ENCODE peak calls at places on chromosomes 11 and 22, in six cellular contexts. R, N, Q, B, O and X are unnamed samples.

GRCh38 chr11:36744375-36745168 is 146.5 kb upstream of the RAG2 start:
- DNase-seq in N (peak; percentile 13), B (peak; percentile 64), R (peak; percentile 85), Q (peak; percentile 85), O (peak; percentile 83), X (peak; percentile 38)

GRCh38 chr11:91248199-91248807 is 976.3 kb upstream of the FAT3 start:
- DNase-seq in R (no peak), O (peak; percentile 93), B (peak; percentile 72), N (no peak), Q (no peak), X (no peak)

GRCh38 chr11:107756553-107756952 is 44.7 kb upstream of the SLN start:
- DNase-seq in B (no peak), N (no peak), R (no peak), O (no peak), Q (no peak), X (no peak)

GRCh38 chr11:64744544-64745218 is 739 bp upstream of the RASGRP2 start:
- DNase-seq in N (no peak), Q (peak; percentile 84), O (no peak), R (no peak), B (no peak), X (no peak)

GRCh38 chr22:47062126-47062525 is 299.7 kb downstream of the TBC1D22A start:
- DNase-seq in Q (no peak), O (no peak), R (peak; percentile 22), B (no peak), N (no peak), X (no peak)

GRCh38 chr11:63536669-63537292 is at the start of gene PLAAT4:
- DNase-seq in Q (peak; percentile 85), B (peak; percentile 73), O (no peak), N (peak; percentile 59), R (peak; percentile 74), X (peak; percentile 57)

GRCh38 chr11:33724644-33725035 is 11.6 kb downstream of the CD59 start:
- DNase-seq in R (peak; percentile 52), B (peak; percentile 89), O (no peak), N (no peak), Q (no peak), X (no peak)

GRCh38 chr11:93536346-93536871 is 6.8 kb downstream of the SMCO4 start:
- DNase-seq in N (no peak), B (peak; percentile 19), Q (no peak), R (no peak), O (no peak), X (no peak)

GRCh38 chr11:124837491-124837856 is 27.8 kb upstream of the ROBO3 start:
- DNase-seq in R (no peak), N (peak; percentile 10), B (peak; percentile 93), Q (peak; percentile 93), O (peak; percentile 72), X (no peak)

GRCh38 chr11:73446766-73447165 is 70.6 kb downstream of the RELT start:
- DNase-seq in B (no peak), O (no peak), N (no peak), Q (no peak), R (no peak), X (no peak)

GRCh38 chr11:113504586-113504985 is 29.4 kb upstream of the DRD2 start:
- DNase-seq in Q (no peak), O (no peak), N (no peak), B (no peak), R (no peak), X (no peak)

GRCh38 chr11:76702378-76703128 is 32.0 kb upstream of the LRRC32 start:
- DNase-seq in O (no peak), N (no peak), B (no peak), R (no peak), Q (no peak), X (no peak)
- H3K4me3 ChIP-seq in O (no peak overlapping the region), N (no peak overlapping the region), B (no peak overlapping the region), R (no peak overlapping the region), Q (no peak overlapping the region), X (no peak overlapping the region)

GRCh38 chr22:23357028-23357427 is 176.7 kb downstream of the BCR start:
- DNase-seq in O (no peak), B (no peak), N (no peak), Q (no peak), R (no peak), X (no peak)
- H3K27me3 ChIP-seq in O (peaks cover 4% of the 10 kb centered on the region), B (peaks cover 3% of the 10 kb centered on the region), N (no peaks in the 10 kb centered on the region), Q (peaks cover 20% of the 10 kb centered on the region), R (no peaks in the 10 kb centered on the region), X (no peaks in the 10 kb centered on the region)

DNA sequence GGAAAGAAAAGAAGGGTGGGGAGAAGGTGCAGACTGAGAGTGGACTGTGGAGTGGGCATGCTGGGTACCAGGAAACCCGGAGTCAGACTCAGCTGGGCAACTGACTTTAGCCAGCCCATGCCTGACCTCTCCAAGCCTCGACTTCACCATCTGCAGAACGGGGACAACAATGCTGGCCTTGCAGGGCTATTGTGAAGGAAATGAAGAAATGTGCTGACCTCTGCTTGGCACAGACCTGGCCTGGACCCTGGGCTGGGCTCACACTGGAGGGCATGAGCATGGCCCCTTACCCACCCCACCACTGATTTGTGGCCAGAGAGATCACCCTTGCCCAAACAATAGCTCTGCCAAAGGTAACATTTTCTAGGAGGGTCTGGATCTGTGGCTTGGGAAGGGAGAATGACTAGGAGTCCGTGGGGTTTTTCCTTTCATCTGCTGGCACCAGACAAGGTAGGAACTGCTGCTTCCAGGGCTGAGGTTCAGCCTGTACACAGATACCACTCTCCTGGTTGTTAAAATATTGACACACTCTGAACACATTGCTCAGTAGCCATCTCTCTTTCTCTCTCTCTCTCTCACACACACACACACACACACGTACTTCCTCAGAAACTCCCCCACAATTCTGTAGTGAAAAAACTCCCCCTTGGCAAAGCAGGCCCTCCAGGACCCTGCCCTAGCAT is 909 bp downstream of the MOGAT2 start:
- DNase-seq in Q (no peak), B (no peak), N (no peak), R (no peak), O (no peak), X (no peak)
- H3K4me3 ChIP-seq in Q (no peak overlapping the region), B (no peak overlapping the region), N (no peak overlapping the region), R (peak overlapping the region; percentile 25), O (no peak overlapping the region), X (no peak overlapping the region)

DNA sequence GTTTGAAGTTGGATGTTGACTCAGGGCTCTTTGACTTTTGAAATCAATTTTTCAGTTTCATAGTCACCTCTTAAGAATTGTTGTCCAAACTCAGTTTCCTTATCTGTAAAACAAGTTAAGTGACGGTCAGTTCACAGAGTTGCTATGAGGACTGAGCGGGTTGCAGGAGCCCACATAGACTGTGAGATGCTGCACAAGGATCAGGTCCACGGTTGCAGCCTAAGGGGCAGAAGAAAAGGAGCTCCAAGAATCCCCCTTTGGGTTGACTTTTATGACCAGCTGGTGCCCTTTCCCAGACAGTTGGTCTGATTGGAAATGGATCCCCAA is 55.5 kb upstream of the TIMP3 start:
- DNase-seq in B (no peak), N (no peak), R (no peak), O (no peak), Q (no peak), X (no peak)
- H3K27me3 ChIP-seq in B (no peaks in the 10 kb centered on the region), N (no peaks in the 10 kb centered on the region), R (no peaks in the 10 kb centered on the region), O (no peaks in the 10 kb centered on the region), Q (no peaks in the 10 kb centered on the region), X (no peaks in the 10 kb centered on the region)

DNA sequence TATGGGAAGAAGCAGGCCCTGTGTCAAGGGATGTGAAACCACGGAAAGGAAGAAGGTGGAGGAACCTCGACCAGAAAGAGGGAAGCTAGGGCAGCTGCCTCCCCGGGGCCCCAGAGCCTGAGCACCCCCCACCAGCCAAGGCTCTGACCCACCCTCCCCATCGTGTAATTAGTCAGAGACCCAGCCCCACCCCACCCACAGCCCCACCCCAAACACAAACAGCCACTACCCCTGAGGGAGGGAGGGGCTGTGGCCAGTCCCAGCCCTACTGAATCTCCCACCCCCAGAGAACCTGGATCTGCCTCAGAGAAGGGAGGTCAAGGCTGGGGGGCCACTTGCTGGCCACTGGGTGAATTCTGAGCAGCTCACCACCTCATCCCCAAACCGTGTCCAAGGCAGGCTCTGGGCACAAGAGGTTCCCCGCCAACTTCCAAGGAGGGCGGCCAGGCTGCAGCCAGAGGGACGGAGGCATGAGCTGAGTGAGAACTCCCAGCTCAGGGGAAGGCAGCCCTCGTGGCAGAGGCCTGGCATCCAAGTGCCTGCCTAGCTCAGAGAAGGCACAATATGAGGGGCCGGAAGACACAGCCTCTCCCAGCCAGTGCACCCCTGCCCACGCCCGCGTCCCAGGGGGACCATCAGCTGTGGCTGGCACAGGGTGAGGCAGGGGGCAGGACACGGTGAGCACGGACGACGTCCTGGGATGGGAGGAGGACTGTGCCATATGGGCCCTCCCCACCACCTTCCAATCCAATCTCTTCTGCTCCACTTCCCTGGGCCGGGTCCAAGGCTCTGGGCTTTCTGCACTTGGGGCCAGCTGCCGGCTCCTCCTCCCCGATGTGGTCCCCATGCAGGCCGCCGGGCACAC is 2.7 kb downstream of the PLXNB2 start:
- DNase-seq in Q (peak; percentile 95), R (peak; percentile 63), O (no peak), B (peak; percentile 34), N (no peak), X (no peak)
- H3K4me3 ChIP-seq in Q (peak overlapping the region; percentile 87), R (peak overlapping the region; percentile 59), O (no peak overlapping the region), B (peak overlapping the region; percentile 96), N (no peak overlapping the region), X (no peak overlapping the region)

GRCh38 chr11:13963169-13963948 is 836 bp downstream of the SPON1 start:
- DNase-seq in Q (peak; percentile 80), N (peak; percentile 41), O (no peak), R (peak; percentile 63), B (peak; percentile 39), X (no peak)

GRCh38 chr11:13963949-13964770 is 1.6 kb downstream of the SPON1 start:
- DNase-seq in B (no peak), N (no peak), Q (peak; percentile 69), O (no peak), R (peak; percentile 67), X (no peak)

GRCh38 chr11:13965337-13965736 is 2.8 kb downstream of the SPON1 start:
- DNase-seq in R (peak; percentile 84), Q (no peak), N (no peak), B (no peak), O (no peak), X (no peak)

GRCh38 chr11:13966486-13966885 is 4.0 kb downstream of the SPON1 start:
- DNase-seq in O (no peak), B (no peak), N (no peak), Q (no peak), R (no peak), X (no peak)

GRCh38 chr11:13964771-13965074 is 2.2 kb downstream of the SPON1 start:
- DNase-seq in R (no peak), N (no peak), B (no peak), Q (no peak), O (no peak), X (no peak)
- H3K27me3 ChIP-seq in R (no peaks in the 10 kb centered on the region), N (peaks cover 27% of the 10 kb centered on the region), B (peaks cover 50% of the 10 kb centered on the region), Q (peaks cover 80% of the 10 kb centered on the region), O (no peaks in the 10 kb centered on the region), X (peaks cover 48% of the 10 kb centered on the region)

GRCh38 chr11:118565062-118565461 is 669 bp downstream of the IFT46 start:
- DNase-seq in R (no peak), Q (peak; percentile 84), B (peak; percentile 34), O (no peak), N (no peak), X (no peak)
- H3K4me3 ChIP-seq in R (peak overlapping the region; percentile 35), Q (peak overlapping the region; percentile 87), B (peak overlapping the region; percentile 64), O (peak overlapping the region; percentile 36), N (no peak overlapping the region), X (no peak overlapping the region)